ENCODE peak calls at places on chromosomes 11 and 22, in six cellular contexts. Q is neural crest cell, R is Panc1, H is A549, E is fibroblast of mammary gland, X is GM23338. L is an unnamed sample.

GRCh38 chr22:44186121-44186510 is 5.4 kb downstream of the PARVG start:
- DNase-seq in X (no peak), R (no peak), Q (no peak), E (no peak), H (no peak), L (no peak)

GRCh38 chr11:2590131-2590950 is 109.5 kb downstream of the KCNQ1OT1 start:
- DNase-seq in H (no peak), R (no peak), Q (no peak), X (no peak), E (no peak), L (peak)

GRCh38 chr11:10564692-10565318 is 3.7 kb downstream of the LYVE1 start:
- DNase-seq in R (no peak), X (no peak), E (peak), H (no peak), Q (no peak), L (no peak)

GRCh38 chr11:57345555-57346151 is 7.5 kb downstream of the P2RX3 start:
- DNase-seq in H (peak), Q (peak), X (peak), R (no peak), E (peak), L (peak)

GRCh38 chr11:117908959-117909610 is 20.1 kb downstream of the TMPRSS13 start:
- DNase-seq in Q (no peak), R (no peak), X (peak), H (no peak), E (no peak), L (no peak)

GRCh38 chr11:131146817-131147490 is 223.5 kb upstream of the NTM start:
- DNase-seq in Q (no peak), R (no peak), E (no peak), X (no peak), H (no peak), L (no peak)

GRCh38 chr11:75311858-75312288 is 39.6 kb downstream of the ARRB1 start:
- DNase-seq in E (peak), R (no peak), H (no peak), Q (no peak), X (no peak), L (no peak)

GRCh38 chr11:4704790-4705334 is 278 bp downstream of the MMP26 start:
- DNase-seq in R (no peak), E (no peak), H (no peak), Q (no peak), X (no peak), L (no peak)

GRCh38 chr22:36873614-36874308 is 13.0 kb downstream of the NCF4 start:
- DNase-seq in H (peak), Q (no peak), R (peak), E (peak), X (peak), L (no peak)

GRCh38 chr11:118374729-118375128 is 15.3 kb downstream of the UBE4A start:
- DNase-seq in H (no peak), E (peak), X (no peak), R (no peak), Q (no peak), L (no peak)

GRCh38 chr22:35928273-35928798 is 100.3 kb downstream of the RBFOX2 start:
- DNase-seq in Q (no peak), H (no peak), E (no peak), X (no peak), R (no peak), L (no peak)

GRCh38 chr11:8031248-8032115 is 44.3 kb downstream of the EIF3F start:
- DNase-seq in R (no peak), H (no peak), X (no peak), E (no peak), Q (no peak), L (no peak)

GRCh38 chr11:123034587-123034986 is 27.3 kb downstream of the HSPA8 start:
- DNase-seq in R (no peak), H (no peak), E (peak), Q (no peak), X (no peak), L (no peak)

GRCh38 chr11:123035831-123036230 is 26.1 kb downstream of the HSPA8 start:
- DNase-seq in E (no peak), R (no peak), Q (no peak), H (no peak), X (no peak), L (no peak)

GRCh38 chr11:123030517-123030916 is 31.4 kb downstream of the HSPA8 start:
- DNase-seq in H (no peak), E (no peak), X (no peak), Q (no peak), R (no peak), L (no peak)

DNA sequence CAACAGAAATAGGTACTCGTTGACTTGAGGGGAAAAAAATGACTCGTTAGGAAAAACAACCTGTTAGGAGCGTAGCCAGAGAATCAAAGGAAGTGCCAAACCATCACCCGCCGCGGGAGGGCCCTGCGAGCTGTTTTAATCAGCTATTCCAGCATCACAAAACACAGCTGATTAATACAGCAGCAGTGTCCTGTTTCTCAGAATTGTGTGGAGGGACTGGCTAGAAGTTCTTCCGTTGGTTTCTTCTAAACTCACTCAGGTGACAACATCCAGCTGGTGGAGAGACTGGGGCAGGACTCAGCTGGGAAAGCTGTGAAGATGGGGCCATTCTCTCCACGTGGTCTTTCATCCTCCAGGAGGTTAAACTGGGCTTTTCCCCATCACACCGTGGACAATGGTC is 28.0 kb downstream of the HSPA8 start:
- DNase-seq in Q (no peak), X (peak), R (no peak), E (peak), H (peak), L (no peak)
- TF ChIP-seq CTCF in Q (no peak), X (peak), R (no peak), E (peak), H (no peak), L (no peak)

GRCh38 chr11:134753805-134754130 is 341.7 kb upstream of the B3GAT1 start:
- DNase-seq in R (no peak), X (no peak), E (no peak), Q (no peak), H (no peak), L (no peak)

GRCh38 chr11:134751825-134752224 is 339.8 kb upstream of the B3GAT1 start:
- DNase-seq in H (no peak), R (no peak), X (no peak), E (no peak), Q (no peak), L (no peak)

GRCh38 chr11:134752964-134753804 is 341.1 kb upstream of the B3GAT1 start:
- DNase-seq in R (no peak), E (no peak), Q (no peak), H (no peak), X (no peak), L (no peak)

GRCh38 chr11:134751161-134751560 is 339.1 kb upstream of the B3GAT1 start:
- DNase-seq in H (no peak), R (no peak), E (no peak), X (no peak), Q (no peak), L (peak)

GRCh38 chr11:134752526-134752925 is 340.5 kb upstream of the B3GAT1 start:
- DNase-seq in R (no peak), Q (no peak), E (no peak), X (no peak), H (no peak), L (no peak)
- TF ChIP-seq CTCF in R (no peak), Q (no peak), E (no peak), X (no peak), H (no peak), L (no peak)

DNA sequence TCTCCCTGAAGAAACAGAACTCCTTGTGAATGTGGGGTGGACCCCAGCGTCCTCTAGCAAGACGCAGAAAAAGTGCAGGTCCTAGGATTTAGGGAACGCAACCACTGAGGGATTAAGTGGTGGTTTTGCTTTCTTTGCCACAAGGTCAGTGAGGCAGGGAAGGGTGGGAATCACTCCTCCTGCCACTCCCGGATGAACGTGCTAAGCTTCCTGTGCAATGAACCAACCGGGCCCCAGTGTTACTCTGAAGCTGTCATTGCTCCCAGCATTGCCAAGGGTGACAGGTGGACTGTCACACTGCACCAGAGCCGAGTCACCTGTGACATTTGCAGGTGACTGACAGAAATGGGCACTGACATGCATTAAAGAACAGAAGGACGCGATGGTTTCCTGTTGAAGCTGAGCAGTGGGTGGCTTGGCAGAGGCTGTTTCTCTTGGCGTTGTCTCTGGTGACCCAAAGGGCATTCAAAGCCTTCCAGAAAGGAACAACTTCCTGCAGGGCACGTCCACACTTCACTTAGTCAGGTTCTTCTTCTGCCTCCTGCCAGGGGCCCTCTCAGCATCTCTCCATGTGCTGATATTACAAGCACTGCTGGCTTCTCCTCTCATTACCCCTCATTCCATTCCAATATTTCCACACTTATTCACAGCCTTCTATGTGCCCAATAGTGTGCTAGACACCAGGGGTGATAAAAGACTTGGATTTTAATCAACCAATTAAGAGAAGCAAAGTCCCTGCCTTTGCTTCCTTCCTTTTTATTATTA is 9.7 kb downstream of the KIRREL3 start:
- DNase-seq in Q (no peak), X (no peak), H (no peak), E (no peak), R (no peak), L (no peak)
- TF ChIP-seq CTCF in Q (peak), X (no peak), H (no peak), E (no peak), R (no peak), L (no peak)

GRCh38 chr11:119602745-119603373 is 126.1 kb downstream of the NECTIN1 start:
- DNase-seq in X (peak), R (no peak), Q (no peak), H (no peak), E (no peak), L (no peak)
- TF ChIP-seq CTCF in X (peak), R (peak), Q (no peak), H (no peak), E (no peak), L (peak)

DNA sequence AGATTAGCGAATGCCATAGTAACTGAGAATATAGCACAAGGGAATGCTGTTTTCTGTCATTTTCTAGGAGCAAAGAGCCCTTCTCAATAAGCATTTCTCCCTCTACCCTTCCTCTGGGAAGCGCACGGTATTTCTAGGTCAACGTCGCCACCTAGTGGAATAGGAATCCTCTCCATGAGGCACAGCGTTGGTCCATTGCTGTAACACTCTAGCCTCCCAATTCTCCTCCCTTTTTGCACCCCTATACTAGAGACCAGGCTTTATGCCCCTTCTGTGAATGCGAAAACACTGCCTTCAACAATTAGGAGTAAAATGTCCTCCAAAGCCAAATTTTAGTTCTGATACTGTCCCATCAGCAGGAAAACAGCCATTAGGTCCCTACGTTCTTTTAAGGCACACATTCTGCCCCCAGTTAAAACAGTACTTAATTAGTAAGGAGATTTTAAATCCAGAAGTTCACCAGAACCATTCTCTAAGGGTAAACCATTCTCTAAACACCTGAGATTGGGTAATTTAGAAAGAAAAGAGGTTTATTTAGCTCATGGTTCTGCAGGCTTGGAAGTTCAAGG is 12.8 kb upstream of the HYLS1 start:
- DNase-seq in Q (peak), H (peak), X (peak), R (peak), E (peak), L (peak)
- TF ChIP-seq CTCF in Q (peak), H (peak), X (peak), R (peak), E (peak), L (peak)

L was measured in progenitor cell of endocrine pancreas.